ENCODE peak calls at places on chromosomes 7 and 10, in nine cellular contexts. U, S, Y, E, P, N, A, D and X are unnamed samples.

GRCh38 chr10:51291961-51292360 is 217.7 kb downstream of the PRKG1 start:
- DNase-seq in U (no peak), S (no peak), Y (no peak), E (no peak), P (no peak), N (no peak), A (no peak), D (peak), X (no peak)

GRCh38 chr7:25117226-25118047 is 7.6 kb downstream of the CYCS start:
- DNase-seq in U (no peak), S (no peak), Y (no peak), E (no peak), P (no peak), N (peak), A (no peak), D (no peak), X (no peak)

GRCh38 chr7:148700693-148701092 is 2.0 kb downstream of the CUL1 start:
- DNase-seq in U (peak), S (no peak), Y (no peak), E (no peak), P (peak), N (peak), A (peak), D (peak), X (peak)

GRCh38 chr10:119543814-119544642 is 1.5 kb upstream of the RGS10 start:
- DNase-seq in U (no peak), S (no peak), Y (no peak), E (no peak), P (peak), N (no peak), A (no peak), D (peak), X (peak)

GRCh38 chr7:30173058-30173897 is 38.5 kb downstream of the MTURN start:
- DNase-seq in U (no peak), S (peak), Y (peak), E (no peak), P (peak), N (peak), A (peak), D (peak), X (peak)

GRCh38 chr10:6062101-6062771 is at the start of gene IL2RA:
- DNase-seq in U (peak), S (no peak), Y (peak), E (peak), P (no peak), N (no peak), A (no peak), D (no peak), X (no peak)

GRCh38 chr7:5691536-5692090 is 89.8 kb downstream of the RNF216 start:
- DNase-seq in U (no peak), S (no peak), Y (no peak), E (no peak), P (peak), N (no peak), A (no peak), D (no peak), X (peak)

GRCh38 chr7:136976504-136977251 is 108.2 kb downstream of the CHRM2 start:
- DNase-seq in U (no peak), S (no peak), Y (no peak), E (no peak), P (no peak), N (peak), A (peak), D (no peak), X (peak)

GRCh38 chr10:33612551-33612950 is 278.1 kb upstream of the NRP1 start:
- DNase-seq in U (no peak), S (no peak), Y (peak), E (peak), P (peak), N (peak), A (no peak), D (peak), X (peak)

GRCh38 chr10:43962346-43963191 is 313.9 kb upstream of the ZNF32 start:
- DNase-seq in U (no peak), S (no peak), Y (no peak), E (no peak), P (peak), N (peak), A (no peak), D (peak), X (peak)

GRCh38 chr10:70672993-70673928 is 955 bp downstream of the ADAMTS14 start:
- DNase-seq in U (no peak), S (no peak), Y (no peak), E (no peak), P (peak), N (peak), A (no peak), D (peak), X (peak)

GRCh38 chr10:79047875-79048638 is 20.7 kb upstream of the ZMIZ1 start:
- DNase-seq in U (no peak), S (no peak), Y (peak), E (no peak), P (no peak), N (no peak), A (no peak), D (no peak), X (no peak)